ENCODE peak calls at places on chromosome 1, in four cellular contexts. One of them, this sample, is unnamed.

GRCh38 chr1:18560692-18561091 is 70.0 kb upstream of the PAX7 start:
- DNase-seq in aorta: no peak
- DNase-seq in NCI-H2081: no peak
- DNase-seq in pancreas: no peak
- DNase-seq in this sample: no peak

GRCh38 chr1:46991083-46991923 is 32.2 kb upstream of the CYP4X1 start:
- DNase-seq in aorta: no peak
- DNase-seq in NCI-H2081: no peak
- DNase-seq in pancreas: no peak
- DNase-seq in this sample: no peak

GRCh38 chr1:46673749-46674182 is 2.1 kb downstream of the TEX38 start:
- DNase-seq in aorta: no peak
- DNase-seq in NCI-H2081: no peak
- DNase-seq in pancreas: no peak
- DNase-seq in this sample: no peak

GRCh38 chr1:230490436-230490835 is 64.3 kb upstream of the PGBD5 start:
- DNase-seq in aorta: no peak
- DNase-seq in NCI-H2081: no peak
- DNase-seq in pancreas: no peak
- DNase-seq in this sample: no peak

GRCh38 chr1:204992940-204993339 is 50.1 kb upstream of the CNTN2 start:
- DNase-seq in aorta: no peak
- DNase-seq in NCI-H2081: no peak
- DNase-seq in pancreas: no peak
- DNase-seq in this sample: no peak

GRCh38 chr1:45551684-45552083 is 1.1 kb downstream of the AKR1A1 start:
- DNase-seq in aorta: no peak
- DNase-seq in NCI-H2081: no peak
- DNase-seq in pancreas: no peak
- DNase-seq in this sample: no peak

GRCh38 chr1:31444725-31445448 is 31.9 kb downstream of the SERINC2 start:
- DNase-seq in aorta: no peak
- DNase-seq in NCI-H2081: no peak
- DNase-seq in pancreas: peak
- DNase-seq in this sample: peak

GRCh38 chr1:38046333-38046883 is at the start of gene POU3F1:
- DNase-seq in aorta: no peak
- DNase-seq in NCI-H2081: no peak
- DNase-seq in pancreas: no peak
- DNase-seq in this sample: no peak

GRCh38 chr1:97623220-97623619 is 297.6 kb downstream of the DPYD start:
- DNase-seq in aorta: no peak
- DNase-seq in NCI-H2081: no peak
- DNase-seq in pancreas: no peak
- DNase-seq in this sample: no peak

GRCh38 chr1:7420098-7420445 is 351.0 kb upstream of the VAMP3 start:
- DNase-seq in aorta: peak
- DNase-seq in NCI-H2081: no peak
- DNase-seq in pancreas: no peak
- DNase-seq in this sample: peak

GRCh38 chr1:56145524-56145923 is 433.8 kb downstream of the PLPP3 start:
- DNase-seq in aorta: no peak
- DNase-seq in NCI-H2081: no peak
- DNase-seq in pancreas: no peak
- DNase-seq in this sample: no peak

GRCh38 chr1:167441222-167441621 is 77.1 kb downstream of the CD247 start:
- DNase-seq in aorta: no peak
- DNase-seq in NCI-H2081: no peak
- DNase-seq in pancreas: no peak
- DNase-seq in this sample: no peak

GRCh38 chr1:165900576-165901380 is 73.4 kb downstream of the UCK2 start:
- DNase-seq in aorta: peak
- DNase-seq in NCI-H2081: peak
- DNase-seq in pancreas: peak
- DNase-seq in this sample: no peak